ENCODE peak calls at places on chromosomes 16 and 17, in eight cellular contexts. U, A, P, O, L, K, B and Q are unnamed samples. For H3K4me1, the result is how much of the 10 kb centered on the place peaks cover.

GRCh38 chr16:67872631-67873434 is at the start of gene EDC4:
- DNase-seq in U (peak), A (peak), P (peak), O (peak), L (peak), K (no peak), B (no peak), Q (peak)

GRCh38 chr16:58508671-58509251 is 6.6 kb upstream of the SETD6 start:
- DNase-seq in U (no peak), A (no peak), P (no peak), O (no peak), L (no peak), K (no peak), B (no peak), Q (no peak)

GRCh38 chr17:77441130-77441920 is 300.6 kb downstream of the SEC14L1 start:
- DNase-seq in U (peak), A (no peak), P (no peak), O (no peak), L (no peak), K (no peak), B (no peak), Q (peak)

GRCh38 chr17:78230252-78230962 is 1.0 kb upstream of the TMEM235 start:
- DNase-seq in U (no peak), A (no peak), P (no peak), O (no peak), L (no peak), K (no peak), B (no peak), Q (no peak)

GRCh38 chr16:14003119-14003570 is 68.0 kb upstream of the MRTFB start:
- DNase-seq in U (peak), A (no peak), P (no peak), O (peak), L (peak), K (peak), B (peak), Q (peak)

GRCh38 chr17:7191571-7192270 is 12.6 kb upstream of the ASGR1 start:
- DNase-seq in U (no peak), A (no peak), P (no peak), O (no peak), L (peak), K (no peak), B (peak), Q (no peak)

GRCh38 chr17:4856937-4857314 is 23.8 kb downstream of the MINK1 start:
- DNase-seq in U (no peak), A (no peak), P (no peak), O (no peak), L (no peak), K (no peak), B (no peak), Q (no peak)

GRCh38 chr17:82587234-82588086 is 60.8 kb downstream of the WDR45B start:
- DNase-seq in U (no peak), A (no peak), P (no peak), O (no peak), L (no peak), K (no peak), B (no peak), Q (no peak)

GRCh38 chr17:62827722-62828498 is 19.8 kb upstream of the MARCHF10 start:
- DNase-seq in U (no peak), A (no peak), P (no peak), O (no peak), L (no peak), K (no peak), B (no peak), Q (no peak)

GRCh38 chr17:67606896-67607604 is 110.7 kb upstream of the NOL11 start:
- DNase-seq in U (no peak), A (peak), P (no peak), O (no peak), L (peak), K (no peak), B (no peak), Q (no peak)

GRCh38 chr17:48678141-48678971 is 44.0 kb downstream of the PRAC1 start:
- DNase-seq in U (peak), A (peak), P (peak), O (peak), L (peak), K (no peak), B (peak), Q (peak)

GRCh38 chr17:73471924-73472323 is 160.1 kb upstream of the CDC42EP4 start:
- DNase-seq in U (no peak), A (no peak), P (no peak), O (no peak), L (no peak), K (no peak), B (no peak), Q (no peak)

GRCh38 chr17:12964162-12964561 is 53.7 kb downstream of the ELAC2 start:
- DNase-seq in U (no peak), A (no peak), P (no peak), O (no peak), L (no peak), K (no peak), B (no peak), Q (no peak)

GRCh38 chr16:85989376-85989775 is 90.4 kb downstream of the IRF8 start:
- DNase-seq in U (no peak), A (no peak), P (no peak), O (no peak), L (no peak), K (no peak), B (no peak), Q (no peak)

GRCh38 chr17:10171057-10171456 is 27.3 kb downstream of the GAS7 start:
- DNase-seq in U (no peak), A (no peak), P (no peak), O (no peak), L (no peak), K (no peak), B (no peak), Q (no peak)

GRCh38 chr17:47999612-48000011 is 28.7 kb downstream of the CDK5RAP3 start:
- DNase-seq in U (no peak), A (no peak), P (no peak), O (no peak), L (no peak), K (no peak), B (no peak), Q (no peak)

GRCh38 chr17:8609910-8610309 is 20.6 kb downstream of the MYH10 start:
- DNase-seq in U (no peak), A (no peak), P (no peak), O (no peak), L (no peak), K (no peak), B (no peak), Q (no peak)

GRCh38 chr16:84368327-84368996 is at the start of gene ATP2C2:
- DNase-seq in U (peak), A (peak), P (peak), O (peak), L (peak), K (no peak), B (peak), Q (peak)

GRCh38 chr17:78043031-78043430 is 84.5 kb downstream of the TNRC6C start:
- DNase-seq in U (no peak), A (no peak), P (no peak), O (no peak), L (no peak), K (no peak), B (no peak), Q (no peak)

GRCh38 chr17:27868565-27868964 is 24.6 kb downstream of the LYRM9 start:
- DNase-seq in U (no peak), A (no peak), P (no peak), O (no peak), L (no peak), K (no peak), B (no peak), Q (no peak)

GRCh38 chr16:50509521-50510341 is 38.5 kb upstream of the NKD1 start:
- DNase-seq in U (peak), A (peak), P (peak), O (no peak), L (peak), K (peak), B (peak), Q (no peak)

GRCh38 chr17:70655179-70655578 is 485.8 kb downstream of the KCNJ2 start:
- DNase-seq in U (no peak), A (no peak), P (no peak), O (no peak), L (no peak), K (no peak), B (no peak), Q (no peak)

GRCh38 chr16:526181-527014 is 1.1 kb upstream of the CAPN15 start:
- DNase-seq in U (peak), A (peak), P (no peak), O (no peak), L (peak), K (no peak), B (no peak), Q (no peak)

DNA sequence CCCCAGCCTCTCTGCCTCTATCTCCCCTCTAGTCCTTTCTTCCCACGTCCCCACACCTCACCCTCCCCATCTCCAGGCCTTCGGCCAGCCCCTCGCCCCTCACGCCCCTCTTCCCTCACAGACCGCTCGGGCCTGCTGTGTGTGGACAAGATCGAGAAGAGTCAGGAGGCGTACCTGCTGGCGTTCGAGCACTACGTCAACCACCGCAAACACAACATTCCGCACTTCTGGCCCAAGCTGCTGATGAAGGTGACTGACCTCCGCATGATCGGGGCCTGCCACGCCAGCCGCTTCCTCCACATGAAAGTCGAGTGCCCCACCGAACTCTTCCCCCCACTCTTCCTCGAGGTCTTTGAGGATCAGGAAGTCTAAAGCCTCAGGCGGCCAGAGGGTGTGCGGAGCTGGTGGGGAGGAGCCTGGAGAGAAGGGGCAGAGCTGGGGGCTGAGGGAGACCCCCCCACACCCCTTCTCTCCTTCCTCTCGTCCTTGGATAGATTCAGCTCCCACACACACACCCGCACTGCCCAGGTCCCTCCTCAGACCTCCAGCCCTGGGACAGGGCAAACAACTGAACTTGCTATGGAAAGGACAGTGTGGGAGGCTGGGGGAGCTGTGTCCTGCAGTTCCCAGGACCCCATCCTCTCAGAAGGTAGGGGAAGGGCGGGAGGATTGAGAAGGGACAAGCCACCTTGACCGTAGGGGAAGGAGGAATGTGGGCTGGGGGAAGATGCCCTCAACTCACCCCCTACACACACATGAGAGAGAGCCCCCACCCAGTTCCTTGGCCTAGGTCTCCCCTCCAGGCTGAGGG is 11.1 kb downstream of the NR1D1 start:
- DNase-seq in U (no peak), A (no peak), P (no peak), O (no peak), L (no peak), K (no peak), B (no peak), Q (no peak)
- H3K4me1 ChIP-seq in U (under half), A (half or more), P (under half), O (under half), L (under half), K (under half), B (under half), Q (under half)

DNA sequence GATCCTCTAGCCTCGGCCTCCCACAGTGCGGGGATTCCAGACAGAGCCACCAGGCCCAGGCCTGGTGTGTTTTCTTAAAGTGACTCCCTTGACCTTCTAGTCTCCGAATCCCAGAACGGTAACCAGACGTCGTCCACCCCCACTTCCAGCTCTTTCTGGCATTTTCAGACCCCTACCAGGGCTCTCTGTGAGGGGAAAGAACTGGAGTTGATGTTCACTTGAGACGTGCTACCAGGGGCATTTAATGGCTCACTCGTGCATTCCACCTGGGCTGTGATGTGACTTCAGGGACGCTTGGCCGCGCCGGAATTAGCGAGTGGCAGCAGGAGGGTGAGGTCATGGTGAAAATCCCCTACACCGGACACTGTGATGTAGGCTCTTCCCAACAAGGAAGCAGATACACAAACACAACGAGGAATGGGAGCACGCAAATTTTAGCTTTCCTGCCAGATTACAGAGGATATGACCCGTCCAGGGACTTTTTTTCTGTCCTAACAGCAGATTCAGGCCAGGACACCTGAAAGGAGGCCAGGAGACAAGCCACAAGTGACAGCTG is 1.1 kb upstream of the GNA13 start:
- DNase-seq in U (no peak), A (peak), P (no peak), O (no peak), L (no peak), K (no peak), B (no peak), Q (peak)
- TF ChIP-seq POLR2AphosphoS5 in U (no peak), A (peak), P (no peak), O (peak), L (no peak), K (no peak), B (no peak), Q (peak)

GRCh38 chr17:20173091-20173490 is 163.9 kb downstream of the SPECC1 start:
- DNase-seq in U (no peak), A (no peak), P (no peak), O (no peak), L (no peak), K (no peak), B (no peak), Q (no peak)
- H3K4me1 ChIP-seq in U (under half), A (under half), P (under half), O (under half), L (half or more), K (under half), B (under half), Q (under half)

DNA sequence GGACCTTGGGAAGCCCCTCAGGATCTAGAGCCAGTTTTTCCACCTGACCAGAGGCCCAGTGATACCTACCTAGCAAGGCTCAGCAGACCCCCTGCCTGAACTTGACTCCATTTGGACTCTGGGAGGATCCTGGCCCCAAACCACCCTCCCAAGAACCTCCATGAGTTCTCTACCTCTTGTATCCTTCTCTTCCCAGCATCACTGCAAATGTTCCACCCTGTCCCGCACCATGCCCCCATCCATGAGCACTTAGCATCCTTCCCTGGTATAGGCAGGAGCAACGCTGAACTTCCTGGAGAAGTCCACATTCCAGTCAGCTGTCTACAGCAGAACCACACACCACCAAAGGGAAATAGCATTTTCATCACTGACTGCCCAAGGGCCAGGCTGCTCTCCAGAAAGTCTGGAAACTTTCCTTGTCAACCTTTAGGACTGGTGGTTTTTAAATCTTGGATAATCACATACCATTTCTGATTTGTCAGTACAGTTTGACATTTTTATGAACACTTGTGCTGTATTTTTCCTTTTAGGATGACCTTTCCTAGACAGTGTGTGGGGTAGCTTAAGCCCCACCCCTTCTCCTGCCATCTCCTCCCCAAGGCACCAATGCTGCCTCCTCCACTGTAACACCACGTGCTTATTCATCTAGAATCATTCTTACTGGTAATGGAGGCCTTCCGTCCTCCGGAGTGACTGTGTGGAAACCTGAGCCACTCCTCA is 13.9 kb downstream of the EIF4A3 start:
- DNase-seq in U (no peak), A (no peak), P (no peak), O (no peak), L (no peak), K (no peak), B (no peak), Q (no peak)
- TF ChIP-seq POLR2AphosphoS5 in U (no peak), A (no peak), P (peak), O (no peak), L (no peak), K (no peak), B (peak), Q (no peak)

DNA sequence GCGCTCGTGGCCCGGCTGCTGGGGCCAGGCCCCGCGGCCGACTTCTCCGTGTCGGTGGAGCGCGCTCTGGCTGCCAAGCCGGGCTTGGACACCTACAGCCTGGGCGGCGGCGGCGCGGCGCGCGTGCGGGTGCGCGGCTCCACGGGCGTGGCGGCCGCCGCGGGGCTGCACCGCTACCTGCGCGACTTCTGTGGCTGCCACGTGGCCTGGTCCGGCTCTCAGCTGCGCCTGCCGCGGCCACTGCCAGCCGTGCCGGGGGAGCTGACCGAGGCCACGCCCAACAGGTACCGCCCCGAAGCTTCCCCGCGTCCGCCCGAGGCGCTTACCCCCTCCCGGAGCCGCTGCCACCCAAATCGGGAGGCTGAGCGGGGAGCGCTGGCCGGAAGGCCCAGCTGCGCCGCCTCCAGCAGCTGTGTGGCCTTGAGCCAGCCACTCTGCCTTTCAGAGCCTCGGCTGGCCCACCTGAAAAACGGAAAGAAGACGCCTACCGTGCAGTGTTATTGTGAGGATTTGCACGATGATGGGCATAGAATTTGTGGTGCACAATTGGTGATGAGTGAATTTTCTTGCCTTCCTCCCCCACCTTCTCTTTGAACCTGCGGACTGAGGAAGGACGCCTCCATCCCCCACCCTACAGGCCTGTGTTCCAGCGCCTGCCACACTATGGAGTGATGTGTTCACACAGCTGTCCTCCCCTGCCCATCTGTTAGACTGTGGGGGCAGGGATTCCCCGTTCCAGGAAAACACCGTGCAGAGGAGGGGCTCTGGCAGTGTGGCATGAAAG is 523 bp downstream of the NAGLU start:
- DNase-seq in U (peak), A (peak), P (no peak), O (peak), L (peak), K (no peak), B (no peak), Q (peak)
- H3K4me1 ChIP-seq in U (under half), A (under half), P (under half), O (under half), L (under half), K (under half), B (under half), Q (under half)

GRCh38 chr16:19936431-19936830 is 51.8 kb upstream of the GPRC5B start:
- DNase-seq in U (no peak), A (no peak), P (no peak), O (no peak), L (no peak), K (no peak), B (no peak), Q (no peak)
- TF ChIP-seq POLR2AphosphoS5 in U (no peak), A (no peak), P (no peak), O (no peak), L (no peak), K (no peak), B (no peak), Q (no peak)

GRCh38 chr17:55730808-55731207 is 8.1 kb upstream of the TMEM100 start:
- DNase-seq in U (no peak), A (no peak), P (no peak), O (no peak), L (no peak), K (no peak), B (no peak), Q (no peak)
- H3K4me1 ChIP-seq in U (under half), A (half or more), P (under half), O (under half), L (under half), K (half or more), B (under half), Q (under half)

DNA sequence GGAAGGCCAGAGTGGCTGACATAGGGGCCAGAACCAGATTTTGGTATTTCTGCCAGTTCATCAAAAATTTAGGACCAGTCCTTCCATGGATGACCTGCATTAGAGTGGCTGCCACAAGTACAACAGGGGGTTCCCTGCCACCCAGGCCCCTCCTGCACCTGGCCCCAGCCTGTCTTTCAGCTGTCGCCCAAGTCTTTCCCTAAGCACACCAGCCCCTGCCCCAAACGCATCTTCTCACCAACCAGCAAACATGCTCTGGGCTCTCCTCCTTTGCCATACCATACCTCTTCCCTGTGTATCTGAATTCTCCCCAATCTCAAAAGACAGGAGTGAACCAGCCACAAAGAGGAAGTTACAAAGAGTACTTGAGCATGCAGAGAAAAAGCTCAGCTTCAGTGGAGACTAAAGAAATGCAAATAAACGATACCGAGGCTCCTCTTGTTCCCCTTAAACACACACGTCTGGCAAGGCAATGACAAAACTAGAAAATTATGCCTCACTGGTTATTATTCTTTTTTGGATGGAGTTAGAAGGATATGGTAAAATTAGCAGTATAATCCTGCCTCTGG is 130.6 kb downstream of the DYNLRB2 start:
- DNase-seq in U (no peak), A (no peak), P (no peak), O (no peak), L (peak), K (no peak), B (no peak), Q (no peak)
- TF ChIP-seq POLR2AphosphoS5 in U (no peak), A (no peak), P (no peak), O (no peak), L (no peak), K (no peak), B (no peak), Q (no peak)